ENCODE peak calls at places on chromosomes 3 and 15, in nine cellular contexts. G is aorta, S is mammary epithelial cell, K is ascending aorta, Z is lower lobe of right lung, I is heart right ventricle, T is psoas muscle, V is WERI-Rb-1, Q is body of pancreas. E is an unnamed sample.

GRCh38 chr3:82353281-82354171 is 592.1 kb upstream of the GBE1 start:
- DNase-seq in G (no peak), S (no peak), K (no peak), Z (no peak), I (peak), T (no peak), V (no peak), Q (peak), E (no peak)

GRCh38 chr3:171419457-171419856 is 40.7 kb downstream of the TNIK start:
- DNase-seq in G (no peak), S (no peak), K (no peak), Z (no peak), I (no peak), T (no peak), V (no peak), Q (no peak), E (no peak)

GRCh38 chr3:113231391-113231790 is 20.0 kb downstream of the BOC start:
- DNase-seq in G (no peak), S (peak), K (no peak), Z (no peak), I (no peak), T (no peak), V (no peak), Q (no peak), E (no peak)

GRCh38 chr15:41013698-41014414 is 60.6 kb downstream of the CHAC1 start:
- DNase-seq in G (no peak), S (no peak), K (no peak), Z (no peak), I (no peak), T (no peak), V (no peak), Q (no peak), E (no peak)

GRCh38 chr3:144363856-144364255 is 392.2 kb downstream of the DIPK2A start:
- DNase-seq in G (no peak), S (no peak), K (no peak), Z (no peak), I (no peak), T (no peak), V (no peak), Q (no peak), E (no peak)

GRCh38 chr3:126266291-126266840 is 86.0 kb upstream of the ALDH1L1 start:
- DNase-seq in G (peak), S (no peak), K (peak), Z (no peak), I (peak), T (peak), V (no peak), Q (peak), E (peak)

GRCh38 chr3:11635671-11636371 is 7.9 kb downstream of the VGLL4 start:
- DNase-seq in G (no peak), S (no peak), K (no peak), Z (no peak), I (no peak), T (no peak), V (no peak), Q (no peak), E (no peak)

GRCh38 chr3:157274644-157275137 is 114.7 kb upstream of the CCNL1 start:
- DNase-seq in G (no peak), S (peak), K (no peak), Z (no peak), I (no peak), T (no peak), V (no peak), Q (no peak), E (no peak)

GRCh38 chr15:64284037-64284436 is 71.9 kb downstream of the CSNK1G1 start:
- DNase-seq in G (no peak), S (peak), K (no peak), Z (no peak), I (no peak), T (no peak), V (no peak), Q (no peak), E (no peak)

GRCh38 chr15:59591372-59591771 is 20.2 kb upstream of the GCNT3 start:
- DNase-seq in G (no peak), S (no peak), K (no peak), Z (no peak), I (no peak), T (no peak), V (no peak), Q (no peak), E (no peak)

GRCh38 chr3:175266993-175267960 is 408.1 kb downstream of the NAALADL2 start:
- DNase-seq in G (no peak), S (peak), K (no peak), Z (no peak), I (no peak), T (no peak), V (no peak), Q (no peak), E (no peak)

GRCh38 chr15:59741274-59741906 is 52.3 kb upstream of the BNIP2 start:
- DNase-seq in G (no peak), S (peak), K (no peak), Z (no peak), I (no peak), T (no peak), V (peak), Q (no peak), E (no peak)

GRCh38 chr3:54758461-54758860 is 169.4 kb downstream of the LRTM1 start:
- DNase-seq in G (no peak), S (no peak), K (no peak), Z (no peak), I (no peak), T (no peak), V (no peak), Q (no peak), E (no peak)

GRCh38 chr3:190265126-190265525 is 57.1 kb downstream of the CLDN1 start:
- DNase-seq in G (no peak), S (peak), K (no peak), Z (no peak), I (no peak), T (no peak), V (no peak), Q (no peak), E (no peak)

GRCh38 chr3:46935168-46935858 is 41.2 kb downstream of the CCDC12 start:
- DNase-seq in G (peak), S (peak), K (peak), Z (peak), I (peak), T (peak), V (peak), Q (peak), E (no peak)

GRCh38 chr15:66454143-66454542 is 43.4 kb downstream of the SNAPC5 start:
- DNase-seq in G (no peak), S (peak), K (no peak), Z (no peak), I (no peak), T (no peak), V (no peak), Q (no peak), E (no peak)

GRCh38 chr3:2950159-2950558 is 160.0 kb downstream of the IL5RA start:
- DNase-seq in G (no peak), S (no peak), K (no peak), Z (no peak), I (no peak), T (no peak), V (no peak), Q (no peak), E (no peak)

GRCh38 chr3:148190441-148190990 is 507.2 kb upstream of the AGTR1 start:
- DNase-seq in G (no peak), S (no peak), K (no peak), Z (no peak), I (no peak), T (no peak), V (no peak), Q (no peak), E (no peak)

DNA sequence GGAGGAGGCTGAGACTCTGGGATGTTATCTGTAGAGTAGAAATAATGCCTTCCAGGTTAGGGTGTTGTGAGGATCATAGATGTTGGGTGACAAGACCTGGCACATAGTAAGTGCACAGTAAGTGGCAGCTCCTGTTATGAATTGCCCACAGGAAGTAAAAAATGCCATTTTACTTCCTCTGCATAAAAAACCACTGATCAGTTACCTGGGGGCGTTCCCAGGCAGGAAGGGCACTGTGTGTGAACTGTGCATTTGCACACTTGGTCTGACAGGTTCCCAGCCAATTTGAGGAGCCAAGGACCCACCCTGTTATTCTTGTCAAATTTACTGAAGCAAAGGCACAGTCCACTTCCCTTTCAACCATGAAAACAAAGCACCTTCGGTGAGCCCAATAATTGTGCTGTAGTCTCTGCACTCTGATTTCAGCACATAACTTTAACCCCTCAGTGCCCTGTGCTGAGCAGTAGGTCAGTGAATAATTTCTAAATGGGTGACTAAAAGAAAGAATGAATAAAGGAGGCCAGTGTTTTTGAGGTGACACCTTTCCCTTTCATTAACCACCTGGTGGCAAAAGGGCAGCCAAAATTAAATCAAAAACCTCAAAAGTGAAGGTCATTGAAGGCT is 85.8 kb upstream of the ARHGEF3 start:
- DNase-seq in G (no peak), S (no peak), K (no peak), Z (no peak), I (no peak), T (no peak), V (no peak), Q (no peak), E (no peak)
- H3K4me3 ChIP-seq in G (no peak), S (no peak), K (no peak), Z (no peak), I (no peak), T (no peak), V (no peak), Q (no peak), E (no peak)

DNA sequence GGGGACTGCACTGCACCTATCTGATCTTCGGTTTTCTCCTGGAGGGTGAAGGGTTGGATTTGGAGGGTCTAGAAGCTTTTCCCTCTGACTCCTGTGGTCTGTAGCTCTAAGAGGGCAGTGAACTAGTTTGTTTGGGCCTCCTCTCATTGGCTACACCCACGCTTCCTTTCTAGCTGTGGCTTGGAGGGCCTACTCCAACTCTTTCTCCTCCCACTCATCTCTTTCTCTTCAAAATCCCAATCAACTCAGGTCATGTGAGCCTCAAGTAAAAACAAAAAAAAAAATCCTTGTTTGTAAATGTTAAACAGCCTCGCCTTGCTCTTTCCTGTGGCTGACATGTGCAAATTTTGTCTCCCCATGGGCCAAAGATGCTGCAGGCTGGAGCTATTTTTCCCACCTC is 115.0 kb upstream of the THBS1 start:
- DNase-seq in G (no peak), S (no peak), K (no peak), Z (no peak), I (no peak), T (no peak), V (no peak), Q (no peak), E (no peak)
- H3K27ac ChIP-seq in G (no peak), S (no peak), K (no peak), Z (peak), I (peak), T (no peak), V (no peak), Q (no peak), E (no peak)

GRCh38 chr3:133505813-133506212 is 67.7 kb upstream of the CDV3 start:
- DNase-seq in G (no peak), S (no peak), K (no peak), Z (no peak), I (no peak), T (no peak), V (no peak), Q (no peak), E (no peak)
- H3K4me3 ChIP-seq in G (no peak), S (no peak), K (peak), Z (no peak), I (no peak), T (no peak), V (no peak), Q (no peak), E (no peak)

GRCh38 chr3:111286749-111287148 is 215.1 kb downstream of the NECTIN3 start:
- DNase-seq in G (no peak), S (no peak), K (no peak), Z (no peak), I (no peak), T (no peak), V (no peak), Q (no peak), E (no peak)
- H3K27ac ChIP-seq in G (no peak), S (no peak), K (no peak), Z (no peak), I (no peak), T (no peak), V (no peak), Q (no peak), E (no peak)

E was measured in dorsolateral prefrontal cortex.